ENCODE peak calls at places on chromosomes 2 and 18, in six cellular contexts. H, I, A, V, F and D are unnamed samples.

GRCh38 chr2:9813312-9814128 is 29.8 kb upstream of the TAF1B start:
- DNase-seq in A (peak; percentile 38), F (peak; percentile 44), V (peak; percentile 85), H (peak; percentile 51), I (no peak), D (peak; percentile 77)

GRCh38 chr18:35268811-35269210 is 21.2 kb downstream of the ZSCAN30 start:
- DNase-seq in F (no peak), I (no peak), V (no peak), H (no peak), A (no peak), D (no peak)

GRCh38 chr2:72330673-72331072 is 183.0 kb upstream of the CYP26B1 start:
- DNase-seq in F (no peak), I (no peak), A (peak; percentile 8), V (no peak), H (peak; percentile 3), D (no peak)

GRCh38 chr2:7262608-7263228 is 345.5 kb downstream of the RNF144A start:
- DNase-seq in H (no peak), F (no peak), V (no peak), I (no peak), A (no peak), D (no peak)

GRCh38 chr18:60413944-60414547 is 41.5 kb upstream of the MC4R start:
- DNase-seq in V (peak; percentile 34), H (peak; percentile 7), A (peak; percentile 3), I (peak; percentile 10), F (peak; percentile 1), D (no peak)

GRCh38 chr2:45439788-45440773 is 171.0 kb downstream of the SRBD1 start:
- DNase-seq in V (no peak), A (peak; percentile 17), I (no peak), H (peak; percentile 45), F (no peak), D (no peak)

GRCh38 chr18:47930844-47931706 is 616 bp upstream of the SMAD2 start:
- DNase-seq in A (peak; percentile 95), H (peak; percentile 94), F (peak; percentile 97), I (peak; percentile 85), V (peak; percentile 96), D (peak; percentile 97)

GRCh38 chr2:45585267-45585861 is 25.7 kb downstream of the SRBD1 start:
- DNase-seq in A (peak; percentile 37), H (peak; percentile 63), I (peak; percentile 26), V (peak; percentile 62), F (peak; percentile 32), D (no peak)

GRCh38 chr2:64634338-64635267 is 19.1 kb downstream of the SERTAD2 start:
- DNase-seq in I (no peak), A (no peak), H (peak; percentile 72), V (no peak), F (no peak), D (no peak)

GRCh38 chr2:88199912-88200682 is 30.0 kb downstream of the THNSL2 start:
- DNase-seq in F (peak; percentile 24), I (no peak), V (peak; percentile 19), A (peak; percentile 2), H (no peak), D (peak; percentile 34)

GRCh38 chr2:191166111-191166755 is 15.4 kb upstream of the STAT4 start:
- DNase-seq in I (no peak), F (peak; percentile 81), A (peak; percentile 71), V (no peak), H (peak; percentile 89), D (no peak)

GRCh38 chr2:190882327-190882766 is 1.7 kb downstream of the GLS start:
- DNase-seq in V (no peak), I (no peak), F (no peak), H (no peak), A (no peak), D (no peak)

GRCh38 chr2:236168110-236169067 is at the start of gene GBX2:
- DNase-seq in F (peak; percentile 66), H (peak; percentile 17), A (peak; percentile 69), V (peak; percentile 58), I (peak; percentile 80), D (no peak)

GRCh38 chr2:61557386-61557785 is 19.2 kb upstream of the XPO1 start:
- DNase-seq in V (no peak), H (no peak), F (no peak), I (no peak), A (no peak), D (no peak)

DNA sequence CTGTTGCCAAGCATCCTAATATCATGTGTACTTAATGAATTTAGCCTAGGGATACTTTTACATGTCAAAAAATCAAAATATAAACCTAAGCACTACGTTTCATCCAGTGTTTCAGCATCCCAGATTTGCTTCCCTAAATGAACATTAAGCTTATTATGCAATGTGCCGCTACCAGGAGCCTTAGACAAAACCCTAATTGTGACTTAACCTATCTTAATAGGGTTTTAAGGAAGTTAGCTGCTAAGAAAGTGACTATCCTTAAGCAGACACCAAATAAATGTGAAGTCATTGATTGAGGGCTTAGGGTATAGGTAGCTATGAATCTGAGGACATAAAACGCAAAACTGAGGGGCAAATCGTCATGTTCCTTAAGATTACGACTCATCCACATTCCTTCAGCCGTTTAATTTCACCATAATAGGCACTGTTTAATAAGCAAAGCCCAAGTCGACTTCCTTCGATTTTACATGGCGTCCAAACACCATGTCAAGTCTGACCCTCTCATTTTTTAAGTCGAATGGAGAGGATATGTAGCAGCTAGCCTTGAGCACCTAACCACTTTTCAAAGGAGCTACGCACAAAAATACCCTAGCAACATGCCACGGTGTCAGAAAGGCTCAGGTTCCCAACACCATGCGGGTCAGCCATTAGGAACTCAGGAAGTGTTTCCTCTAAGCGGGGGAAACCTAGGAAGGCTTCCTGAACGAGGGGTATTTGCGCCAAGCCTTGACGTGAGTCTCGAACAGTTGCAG is 1.1 kb downstream of the HDLBP start:
- DNase-seq in F (no peak), H (peak; percentile 57), V (no peak), A (peak; percentile 54), I (peak; percentile 8), D (no peak)
- H3K4me1 ChIP-seq in F (peaks cover 50% of the 10 kb centered on the region), H (peaks cover 2% of the 10 kb centered on the region), V (peaks cover 34% of the 10 kb centered on the region), A (peaks cover 3% of the 10 kb centered on the region), I (peaks cover 33% of the 10 kb centered on the region), D (peaks cover 82% of the 10 kb centered on the region)

GRCh38 chr2:28648147-28648546 is 103.5 kb upstream of the PPP1CB start:
- DNase-seq in A (no peak), F (no peak), I (no peak), V (no peak), H (no peak), D (no peak)
- H3K4me1 ChIP-seq in A (peaks cover 10% of the 10 kb centered on the region), F (peaks cover 53% of the 10 kb centered on the region), I (peaks cover 27% of the 10 kb centered on the region), V (peaks cover 20% of the 10 kb centered on the region), H (peaks cover 13% of the 10 kb centered on the region), D (peaks cover 17% of the 10 kb centered on the region)

GRCh38 chr18:63183952-63184351 is 135.6 kb downstream of the BCL2 start:
- DNase-seq in I (no peak), A (no peak), F (no peak), V (no peak), H (no peak), D (no peak)
- H3K4me1 ChIP-seq in I (no peaks in the 10 kb centered on the region), A (no peaks in the 10 kb centered on the region), F (no peaks in the 10 kb centered on the region), V (peaks cover 67% of the 10 kb centered on the region), H (no peaks in the 10 kb centered on the region), D (peaks cover 12% of the 10 kb centered on the region)

GRCh38 chr2:28165087-28165652 is 227.5 kb upstream of the FOSL2 start:
- DNase-seq in A (no peak), H (no peak), I (no peak), F (no peak), V (no peak), D (no peak)

GRCh38 chr2:28162538-28162937 is 230.1 kb upstream of the FOSL2 start:
- DNase-seq in V (no peak), H (no peak), F (no peak), A (no peak), I (no peak), D (no peak)

GRCh38 chr2:28164280-28164801 is 228.3 kb upstream of the FOSL2 start:
- DNase-seq in V (peak; percentile 28), F (no peak), I (no peak), A (no peak), H (peak; percentile 64), D (no peak)

GRCh38 chr2:28163028-28163427 is 229.6 kb upstream of the FOSL2 start:
- DNase-seq in V (no peak), I (no peak), F (no peak), H (no peak), A (no peak), D (no peak)

GRCh38 chr2:28163627-28164279 is 228.9 kb upstream of the FOSL2 start:
- DNase-seq in F (no peak), V (no peak), I (no peak), H (no peak), A (no peak), D (no peak)
- H3K4me1 ChIP-seq in F (peaks cover 26% of the 10 kb centered on the region), V (peaks cover 5% of the 10 kb centered on the region), I (peaks cover 19% of the 10 kb centered on the region), H (peaks cover 16% of the 10 kb centered on the region), A (peaks cover 19% of the 10 kb centered on the region), D (peaks cover 38% of the 10 kb centered on the region)

GRCh38 chr2:229129738-229130371 is 141.2 kb downstream of the PID1 start:
- DNase-seq in V (peak; percentile 55), H (no peak), F (peak; percentile 15), A (peak; percentile 65), I (no peak), D (no peak)
- H3K4me1 ChIP-seq in V (no peaks in the 10 kb centered on the region), H (no peaks in the 10 kb centered on the region), F (no peaks in the 10 kb centered on the region), A (peaks cover 2% of the 10 kb centered on the region), I (no peaks in the 10 kb centered on the region), D (peaks cover 13% of the 10 kb centered on the region)